ENCODE peak calls at places on chromosomes 1 and 21, in seven cellular contexts. A is IMR-90, Q is mesendoderm, E is H9, K is mesenchymal stem cell, N is H1, C is trophoblast cell. T is an unnamed sample.

GRCh38 chr1:93904228-93904627 is 5.0 kb downstream of the GCLM start:
- DNase-seq in N (no peak), K (no peak), Q (no peak), C (no peak), A (no peak), E (no peak), T (no peak)

GRCh38 chr1:17429183-17429582 is 10.3 kb downstream of the RCC2 start:
- DNase-seq in A (no peak), N (no peak), K (no peak), Q (no peak), C (no peak), E (no peak), T (no peak)

GRCh38 chr1:117268926-117269378 is 58.2 kb upstream of the VTCN1 start:
- DNase-seq in C (peak; percentile 100), A (no peak), Q (peak; percentile 99), N (peak; percentile 57), K (peak; percentile 68), E (peak; percentile 88), T (no peak)

GRCh38 chr1:174158767-174159252 is 510 bp upstream of the RABGAP1L start:
- DNase-seq in C (no peak), N (no peak), E (no peak), A (no peak), K (no peak), Q (no peak), T (peak; percentile 1)

GRCh38 chr1:21939650-21940374 is 2.7 kb upstream of the HSPG2 start:
- DNase-seq in C (peak; percentile 96), A (peak; percentile 98), N (no peak), Q (no peak), E (no peak), K (peak; percentile 99), T (no peak)

GRCh38 chr1:214402583-214403216 is 121.7 kb downstream of the SMYD2 start:
- DNase-seq in K (no peak), N (no peak), Q (no peak), C (no peak), A (peak; percentile 57), E (no peak), T (no peak)

GRCh38 chr1:30562559-30562958 is 160.8 kb downstream of the MATN1 start:
- DNase-seq in N (no peak), C (no peak), E (no peak), K (no peak), A (no peak), Q (no peak), T (no peak)

GRCh38 chr1:41827991-41828570 is 90.6 kb downstream of the HIVEP3 start:
- DNase-seq in C (no peak), Q (no peak), N (no peak), E (no peak), K (no peak), A (no peak), T (no peak)

GRCh38 chr1:9846611-9847171 is 22.9 kb upstream of the CLSTN1 start:
- DNase-seq in A (no peak), K (no peak), Q (no peak), N (no peak), E (peak; percentile 31), C (no peak), T (no peak)

GRCh38 chr21:35779167-35779566 is 281.2 kb downstream of the SETD4 start:
- DNase-seq in C (no peak), A (no peak), E (no peak), Q (no peak), K (no peak), N (no peak), T (no peak)

GRCh38 chr21:35195232-35195631 is 146.1 kb upstream of the RUNX1 start:
- DNase-seq in Q (no peak), N (no peak), A (no peak), K (no peak), C (no peak), E (no peak), T (no peak)

GRCh38 chr1:4124631-4125145 is 224.6 kb upstream of the C1orf174 start:
- DNase-seq in N (no peak), A (no peak), C (no peak), K (no peak), E (no peak), Q (no peak), T (no peak)

GRCh38 chr21:31370893-31371652 is 27.0 kb upstream of the TIAM1 start:
- DNase-seq in A (peak; percentile 53), E (no peak), K (peak; percentile 84), Q (no peak), N (no peak), C (no peak), T (no peak)

GRCh38 chr1:208461680-208462079 is 217.5 kb upstream of the PLXNA2 start:
- DNase-seq in N (no peak), A (no peak), C (peak; percentile 11), E (no peak), K (no peak), Q (peak; percentile 55), T (no peak)

GRCh38 chr1:31238986-31239613 is 587 bp downstream of the NKAIN1 start:
- DNase-seq in C (peak; percentile 7), E (peak; percentile 74), N (peak; percentile 74), K (peak; percentile 35), Q (peak; percentile 55), A (no peak), T (peak; percentile 47)

GRCh38 chr1:68174173-68175113 is 57.9 kb downstream of the WLS start:
- DNase-seq in A (peak; percentile 98), C (peak; percentile 75), E (no peak), K (peak; percentile 91), Q (peak; percentile 61), N (no peak), T (peak; percentile 32)

GRCh38 chr1:147794570-147794969 is 34.2 kb upstream of the GJA5 start:
- DNase-seq in Q (peak; percentile 56), E (no peak), A (no peak), C (peak; percentile 31), K (no peak), N (no peak), T (no peak)
- H4K8ac ChIP-seq in Q (no peak overlapping the region), E (no peak overlapping the region), A (no peak overlapping the region), C (no peak overlapping the region), K (no peak overlapping the region), N (no peak overlapping the region), T (no peak overlapping the region)

GRCh38 chr1:100861379-100861778 is 33.3 kb downstream of the EXTL2 start:
- DNase-seq in E (no peak), K (no peak), Q (no peak), A (peak; percentile 19), N (no peak), C (no peak), T (no peak)
- H3K23ac ChIP-seq in E (no peak overlapping the region), K (no peak overlapping the region), Q (no peak overlapping the region), A (peak overlapping the region; percentile 19), N (no peak overlapping the region), C (no peak overlapping the region), T (no peak overlapping the region)

GRCh38 chr21:44285102-44285501 is 574 bp upstream of the AIRE start:
- DNase-seq in C (no peak), N (no peak), Q (no peak), K (no peak), E (no peak), A (no peak), T (no peak)

GRCh38 chr21:44286086-44286715 is 525 bp downstream of the AIRE start:
- DNase-seq in N (no peak), A (no peak), E (no peak), K (no peak), C (no peak), Q (no peak), T (no peak)

GRCh38 chr21:44286716-44287632 is 1.3 kb downstream of the AIRE start:
- DNase-seq in K (no peak), N (no peak), C (no peak), E (no peak), Q (no peak), A (no peak), T (no peak)

GRCh38 chr21:44283953-44284352 is 1.7 kb upstream of the AIRE start:
- DNase-seq in K (no peak), A (no peak), E (no peak), N (no peak), C (no peak), Q (no peak), T (no peak)

DNA sequence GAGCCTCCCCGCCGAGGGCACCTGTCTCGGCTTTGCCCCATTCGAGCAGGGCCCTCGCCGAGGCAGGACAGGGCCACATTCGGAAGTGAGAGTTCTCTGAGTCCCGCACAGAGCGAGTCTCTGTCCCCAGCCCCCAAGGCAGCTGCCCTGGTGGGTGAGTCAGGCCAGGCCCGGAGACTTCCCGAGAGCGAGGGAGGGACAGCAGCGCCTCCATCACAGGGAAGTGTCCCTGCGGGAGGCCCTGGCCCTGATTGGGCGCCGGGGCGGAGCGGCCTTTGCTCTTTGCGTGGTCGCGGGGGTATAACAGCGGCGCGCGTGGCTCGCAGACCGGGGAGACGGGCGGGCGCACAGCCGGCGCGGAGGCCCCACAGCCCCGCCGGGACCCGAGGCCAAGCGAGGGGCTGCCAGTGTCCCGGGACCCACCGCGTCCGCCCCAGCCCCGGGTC is at the start of gene AIRE:
- DNase-seq in K (peak; percentile 57), C (peak; percentile 55), A (peak; percentile 29), Q (peak; percentile 48), N (no peak), E (no peak), T (no peak)
- H4K8ac ChIP-seq in K (peak within 1 kb of the TSS; percentile 27), C (no peak within 1 kb of the TSS), A (no peak within 1 kb of the TSS), Q (no peak within 1 kb of the TSS), N (no peak within 1 kb of the TSS), E (no peak within 1 kb of the TSS), T (peak within 1 kb of the TSS; percentile 72)

DNA sequence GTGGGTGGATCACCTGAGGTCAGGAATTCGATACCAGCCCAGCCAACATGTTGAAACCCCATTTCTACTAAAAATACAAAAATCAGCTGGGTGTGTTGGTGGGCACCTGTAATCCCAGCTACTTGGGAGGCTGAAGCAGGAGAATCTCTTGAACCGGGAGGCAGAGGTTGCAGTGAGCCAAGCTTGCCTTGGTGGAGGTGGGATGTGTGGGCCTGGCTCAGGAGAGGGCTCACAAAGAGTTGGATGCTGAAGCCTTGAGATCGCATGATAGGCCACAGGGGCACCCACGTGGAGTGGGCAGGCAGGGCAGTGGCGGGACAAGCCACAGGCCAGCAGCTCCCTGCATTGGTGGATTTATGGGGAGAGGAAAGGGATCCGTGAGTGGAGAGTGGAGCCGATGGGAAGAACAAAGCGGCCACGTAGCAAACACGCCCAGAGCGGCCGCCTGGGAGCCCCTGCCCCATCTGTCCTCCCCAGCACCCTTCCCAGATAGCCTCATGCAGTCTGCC is 4.4 kb downstream of the THAP3 start:
- DNase-seq in A (no peak), K (no peak), E (no peak), C (no peak), N (no peak), Q (no peak), T (no peak)
- H3K23ac ChIP-seq in A (no peak overlapping the region), K (no peak overlapping the region), E (no peak overlapping the region), C (no peak overlapping the region), N (no peak overlapping the region), Q (no peak overlapping the region), T (no peak overlapping the region)

DNA sequence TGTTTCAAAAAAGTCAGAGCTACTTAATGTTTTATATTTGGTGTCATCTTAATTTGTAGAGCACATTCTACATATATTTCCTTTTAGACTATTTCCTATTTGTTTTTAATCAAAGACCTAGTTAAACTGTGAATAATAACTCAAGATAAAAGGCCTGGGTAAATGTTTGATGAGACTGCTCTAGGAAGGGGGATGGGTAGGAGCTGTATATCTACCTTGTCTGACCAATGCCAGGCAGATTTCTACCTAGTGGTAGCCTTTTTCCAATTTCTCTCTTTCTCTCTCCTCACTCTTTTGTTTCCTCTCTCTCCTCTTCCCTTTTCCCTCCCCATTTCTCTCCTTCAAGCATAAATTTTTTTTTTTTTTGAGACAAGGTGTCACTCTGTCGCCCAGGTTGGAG is 32.0 kb upstream of the IVNS1ABP start:
- DNase-seq in K (no peak), Q (no peak), N (no peak), E (no peak), A (no peak), C (no peak), T (no peak)
- H4K8ac ChIP-seq in K (no peak overlapping the region), Q (no peak overlapping the region), N (no peak overlapping the region), E (no peak overlapping the region), A (no peak overlapping the region), C (no peak overlapping the region), T (no peak overlapping the region)

T was measured in neuronal stem cell.